ENCODE peak calls at places on chromosomes 7 and 10, in six cellular contexts. E is H1, C is K562, Z is SK-N-SH, K is HepG2, W is GM12878. T is an unnamed sample.

GRCh38 chr10:131092416-131092815 is 219.1 kb downstream of the TCERG1L start:
- DNase-seq in E (no peak), C (no peak), Z (no peak), K (no peak), W (no peak), T (no peak)

GRCh38 chr7:148747274-148747673 is 48.6 kb downstream of the CUL1 start:
- DNase-seq in E (peak; percentile 79), C (peak; percentile 67), Z (no peak), K (peak; percentile 32), W (no peak), T (no peak)

GRCh38 chr10:17527530-17528146 is 73.2 kb upstream of the ST8SIA6 start:
- DNase-seq in E (peak; percentile 21), C (no peak), Z (no peak), K (no peak), W (no peak), T (no peak)

GRCh38 chr7:130909161-130909836 is 175.3 kb upstream of the KLF14 start:
- DNase-seq in E (no peak), C (no peak), Z (no peak), K (no peak), W (no peak), T (no peak)

GRCh38 chr10:128646956-128647355 is 520.7 kb upstream of the MKI67 start:
- DNase-seq in E (no peak), C (no peak), Z (no peak), K (no peak), W (no peak), T (no peak)

GRCh38 chr7:70681847-70682350 is 450.0 kb upstream of the GALNT17 start:
- DNase-seq in E (no peak), C (no peak), Z (no peak), K (no peak), W (peak; percentile 39), T (no peak)

GRCh38 chr7:133009853-133010252 is 72.0 kb downstream of the CHCHD3 start:
- DNase-seq in E (no peak), C (no peak), Z (no peak), K (no peak), W (no peak), T (no peak)

GRCh38 chr10:45592432-45592831 is 80.1 kb downstream of the ZFAND4 start:
- DNase-seq in E (no peak), C (no peak), Z (no peak), K (no peak), W (no peak), T (no peak)

GRCh38 chr10:70465832-70466231 is 12.7 kb upstream of the PALD1 start:
- DNase-seq in E (no peak), C (no peak), Z (no peak), K (no peak), W (no peak), T (no peak)

GRCh38 chr10:102246261-102246660 is 929 bp downstream of the GBF1 start:
- DNase-seq in E (no peak), C (no peak), Z (no peak), K (no peak), W (no peak), T (no peak)

GRCh38 chr7:72403677-72404076 is 8.5 kb downstream of the CALN1 start:
- DNase-seq in E (no peak), C (no peak), Z (no peak), K (no peak), W (no peak), T (peak; percentile 25)

GRCh38 chr10:131975796-131976195 is 5.9 kb downstream of the BNIP3 start:
- DNase-seq in E (no peak), C (no peak), Z (no peak), K (no peak), W (no peak), T (no peak)

GRCh38 chr7:34320926-34321609 is 336.9 kb upstream of the NPSR1 start:
- DNase-seq in E (peak; percentile 49), C (peak; percentile 59), Z (peak; percentile 78), K (peak; percentile 67), W (peak; percentile 7), T (peak; percentile 29)

GRCh38 chr10:17561131-17561530 is 56.0 kb downstream of the HACD1 start:
- DNase-seq in E (no peak), C (no peak), Z (no peak), K (no peak), W (no peak), T (no peak)

GRCh38 chr7:70036695-70037094 is 438.4 kb downstream of the AUTS2 start:
- DNase-seq in E (no peak), C (no peak), Z (no peak), K (no peak), W (no peak), T (no peak)

GRCh38 chr10:6987536-6987945 is 407.5 kb upstream of the PRKCQ start:
- DNase-seq in E (no peak), C (no peak), Z (no peak), K (no peak), W (no peak), T (no peak)

GRCh38 chr10:121655254-121656142 is 57.3 kb upstream of the FGFR2 start:
- DNase-seq in E (no peak), C (no peak), Z (no peak), K (no peak), W (no peak), T (no peak)

GRCh38 chr10:62456611-62457101 is 82.5 kb downstream of the ZNF365 start:
- DNase-seq in E (no peak), C (no peak), Z (no peak), K (no peak), W (peak; percentile 86), T (peak; percentile 70)

GRCh38 chr7:135121868-135122267 is 26.0 kb upstream of the TMEM140 start:
- DNase-seq in E (no peak), C (no peak), Z (no peak), K (no peak), W (no peak), T (no peak)

GRCh38 chr10:95235676-95236067 is 41.6 kb downstream of the ACSM6 start:
- DNase-seq in E (no peak), C (no peak), Z (no peak), K (no peak), W (no peak), T (no peak)

DNA sequence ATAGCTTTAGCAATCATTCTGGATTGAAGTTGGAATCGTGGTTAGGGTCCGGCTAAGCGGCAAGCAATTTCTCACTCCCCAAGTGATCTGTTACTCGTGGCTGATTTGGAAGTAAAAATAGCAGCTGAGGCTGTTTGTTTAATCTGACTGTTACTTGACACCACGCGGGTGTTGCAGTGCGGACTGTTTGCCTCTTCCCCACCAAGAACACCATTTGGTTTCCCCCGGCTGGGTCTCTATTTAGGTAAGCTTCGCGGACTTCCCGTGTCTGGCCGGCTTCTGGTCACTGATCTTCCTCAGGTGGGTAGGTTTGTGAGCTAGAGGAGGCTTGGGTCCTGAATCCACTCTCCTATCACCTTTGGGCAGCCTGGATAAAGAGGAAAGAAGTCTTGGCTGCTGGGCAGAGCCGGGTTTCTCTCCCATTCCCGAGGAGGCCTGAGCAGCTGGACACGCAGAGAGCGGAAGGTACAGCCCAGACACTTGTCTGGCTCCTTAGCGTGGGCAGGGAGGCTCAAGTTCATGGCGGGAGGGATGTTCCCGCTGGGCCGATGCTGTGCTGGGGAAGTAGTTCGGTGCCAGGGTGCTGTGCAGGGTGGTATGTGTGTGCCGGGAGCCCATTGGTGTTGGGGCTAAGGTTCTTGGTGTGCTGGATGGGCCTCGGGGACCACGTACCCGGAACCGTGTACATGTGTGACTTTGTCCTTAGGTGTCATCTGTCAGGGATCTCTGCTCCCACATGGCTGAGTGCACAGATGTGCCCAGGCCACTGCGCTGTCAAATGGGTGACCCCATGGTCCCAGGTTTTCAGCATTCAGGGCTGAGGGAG is at the start of gene C10orf71:
- DNase-seq in E (no peak), C (peak; percentile 73), Z (peak; percentile 36), K (no peak), W (no peak), T (no peak)
- TF ChIP-seq GABPA in E (no peak), C (no peak), Z (no peak), K (no peak), W (no peak), T (no peak)

DNA sequence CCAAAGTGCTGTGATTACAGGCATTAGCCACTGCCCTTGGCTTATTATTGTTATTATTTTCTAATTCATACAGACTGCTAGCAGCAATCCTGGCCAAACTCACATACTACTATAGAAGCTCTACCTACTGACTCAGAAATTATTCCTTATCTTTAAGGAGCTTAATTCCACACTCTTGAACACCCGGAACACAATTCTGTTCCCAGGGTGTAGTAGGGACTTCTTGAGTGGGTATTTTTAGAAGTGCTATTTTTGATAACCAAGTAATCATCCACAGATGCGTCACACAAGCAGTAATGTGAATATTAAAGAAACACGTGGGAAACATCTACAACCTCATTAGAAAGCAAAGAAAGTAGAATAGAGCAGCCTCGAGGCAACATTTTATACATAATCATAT is 149.2 kb downstream of the PTEN start:
- DNase-seq in E (no peak), C (no peak), Z (no peak), K (no peak), W (no peak), T (no peak)
- H3K27ac ChIP-seq in E (no peak overlapping the region), C (no peak overlapping the region), Z (no peak overlapping the region), K (no peak overlapping the region), W (no peak overlapping the region), T (no peak overlapping the region)

GRCh38 chr7:75913437-75913836 is 1.5 kb upstream of the POR start:
- DNase-seq in E (no peak), C (no peak), Z (no peak), K (no peak), W (no peak), T (no peak)

GRCh38 chr7:75914169-75914654 is 743 bp upstream of the POR start:
- DNase-seq in E (no peak), C (no peak), Z (peak; percentile 51), K (no peak), W (no peak), T (no peak)

GRCh38 chr7:75915416-75916156 is 631 bp downstream of the POR start:
- DNase-seq in E (no peak), C (peak; percentile 31), Z (peak; percentile 44), K (peak; percentile 61), W (no peak), T (peak; percentile 16)

GRCh38 chr7:75916259-75916658 is 1.3 kb downstream of the POR start:
- DNase-seq in E (no peak), C (no peak), Z (no peak), K (no peak), W (no peak), T (no peak)

GRCh38 chr7:75914655-75915415 is at the start of gene POR:
- DNase-seq in E (peak; percentile 75), C (peak; percentile 97), Z (peak; percentile 100), K (peak; percentile 85), W (peak; percentile 69), T (peak; percentile 90)
- TF ChIP-seq CTCF in E (no peak), C (peak; percentile 5), Z (no peak), K (peak; percentile 45), W (no peak), T (no peak)

DNA sequence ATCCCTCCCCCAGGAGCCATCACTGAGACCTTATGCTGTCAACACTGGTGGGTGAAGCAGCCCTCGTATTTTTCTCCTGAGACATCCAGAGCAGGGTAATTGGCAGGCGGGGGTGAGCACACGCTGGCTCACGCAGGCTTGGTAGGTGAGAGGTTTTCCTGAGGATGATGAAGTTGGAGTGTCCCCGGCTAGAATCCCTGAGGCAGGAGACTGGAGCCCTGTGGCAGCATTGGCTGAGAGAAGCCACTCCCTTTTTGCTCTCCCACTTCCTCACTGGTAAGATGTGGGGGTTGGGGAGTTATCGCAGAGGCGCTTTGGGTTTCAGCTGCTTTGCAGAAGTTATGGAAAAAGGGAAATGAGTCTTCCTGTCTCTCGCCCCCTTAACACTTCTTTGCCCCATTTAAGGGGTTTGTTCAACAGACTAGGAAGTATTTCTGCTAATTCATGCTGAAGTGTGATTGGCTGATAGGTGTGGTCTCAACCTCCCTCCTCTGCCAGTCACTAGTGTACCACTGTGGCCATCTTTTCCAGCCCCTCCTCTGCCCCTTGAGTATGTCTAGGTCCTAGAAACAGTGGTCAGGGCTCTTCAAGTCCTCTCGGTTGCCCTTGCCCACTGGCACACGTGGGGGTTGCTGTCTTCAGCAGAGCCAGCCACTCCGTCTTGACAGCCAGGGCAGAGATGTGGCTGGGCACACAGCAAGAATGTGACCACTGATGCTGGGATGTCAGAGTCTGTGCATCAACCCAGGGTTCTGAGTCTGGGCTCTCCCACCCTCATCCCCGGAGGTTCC is 5.7 kb downstream of the ARPC1B start:
- DNase-seq in E (no peak), C (peak; percentile 56), Z (no peak), K (no peak), W (peak; percentile 94), T (peak; percentile 96)
- TF ChIP-seq GABPA in E (no peak), C (peak; percentile 38), Z (no peak), K (no peak), W (no peak), T (no peak)